ENCODE peak calls at places on chromosomes 11 and 22, in four cellular contexts. T is stomach, H is heart right ventricle, V is fibroblast of lung. F is an unnamed sample.

GRCh38 chr11:124754710-124755109 is 2.7 kb upstream of the VSIG2 start:
- DNase-seq in H (no peak), T (no peak), V (no peak), F (no peak)

GRCh38 chr11:118953265-118953664 is 2.8 kb upstream of the UPK2 start:
- DNase-seq in T (no peak), H (no peak), V (peak; percentile 23), F (peak; percentile 82)

GRCh38 chr11:34824425-34824824 is 91.8 kb downstream of the APIP start:
- DNase-seq in H (no peak), T (no peak), V (no peak), F (no peak)

GRCh38 chr11:62665630-62666258 is 632 bp downstream of the CSKMT start:
- DNase-seq in V (peak; percentile 70), H (peak; percentile 54), T (peak; percentile 50), F (peak; percentile 43)

GRCh38 chr11:65288706-65289536 is 25.7 kb upstream of the CDC42EP2 start:
- DNase-seq in H (no peak), T (no peak), V (peak; percentile 50), F (no peak)

GRCh38 chr22:46150615-46151423 is 493 bp downstream of the PPARA start:
- DNase-seq in T (peak; percentile 41), H (no peak), V (no peak), F (peak; percentile 29)

GRCh38 chr11:2432628-2433071 is 11.7 kb downstream of the TRPM5 start:
- DNase-seq in V (no peak), T (no peak), H (no peak), F (no peak)

GRCh38 chr11:1263036-1263435 is 40.2 kb downstream of the MUC5B start:
- DNase-seq in V (no peak), H (no peak), T (no peak), F (no peak)

GRCh38 chr11:104338186-104338585 is 174.2 kb upstream of the PDGFD start:
- DNase-seq in V (peak; percentile 29), H (no peak), T (no peak), F (no peak)

GRCh38 chr22:44623771-44624510 is 78.1 kb upstream of the PRR5 start:
- DNase-seq in H (no peak), T (no peak), V (peak; percentile 17), F (no peak)

GRCh38 chr22:42484506-42484905 is 35.1 kb downstream of the RRP7A start:
- DNase-seq in T (no peak), V (no peak), H (no peak), F (no peak)

GRCh38 chr11:35523351-35523768 is 2.1 kb downstream of the PAMR1 start:
- DNase-seq in V (peak; percentile 42), T (no peak), H (no peak), F (no peak)

GRCh38 chr22:45446216-45446615 is 32.7 kb downstream of the RIBC2 start:
- DNase-seq in T (no peak), V (peak; percentile 38), H (no peak), F (no peak)

GRCh38 chr22:44399196-44399837 is 86.6 kb upstream of the SHISAL1 start:
- DNase-seq in T (peak; percentile 8), H (no peak), V (no peak), F (no peak)

GRCh38 chr11:112972399-112973115 is 11.3 kb downstream of the NCAM1 start:
- DNase-seq in T (no peak), H (no peak), V (no peak), F (no peak)

GRCh38 chr11:17443000-17443399 is 33.6 kb downstream of the ABCC8 start:
- DNase-seq in H (no peak), V (no peak), T (no peak), F (no peak)

GRCh38 chr11:111283945-111284481 is 14.3 kb upstream of the POU2AF3 start:
- DNase-seq in H (no peak), V (no peak), T (peak; percentile 67), F (no peak)

GRCh38 chr11:128894685-128895084 is 3.5 kb downstream of the KCNJ5 start:
- DNase-seq in V (no peak), T (peak; percentile 93), H (peak; percentile 76), F (no peak)

GRCh38 chr22:38570841-38571364 is 920 bp upstream of the DMC1 start:
- DNase-seq in H (peak; percentile 44), T (peak; percentile 31), V (no peak), F (peak; percentile 14)

GRCh38 chr11:108670381-108670930 is 5.6 kb downstream of the DDX10 start:
- DNase-seq in T (no peak), V (no peak), H (no peak), F (no peak)

GRCh38 chr11:34036456-34036855 is 15.1 kb upstream of the CAPRIN1 start:
- DNase-seq in H (no peak), V (no peak), T (no peak), F (no peak)

GRCh38 chr11:12693485-12694181 is 19.4 kb downstream of the TEAD1 start:
- DNase-seq in H (peak; percentile 68), V (peak; percentile 99), T (peak; percentile 42), F (no peak)